ENCODE peak calls at places on chromosomes 4 and X, in five cellular contexts. One of them, this sample, is unnamed.

GRCh38 chrX:150361777-150362351 is 1.3 kb upstream of the MAMLD1 start:
- DNase-seq in mucosa of descending colon: peak; percentile 54
- DNase-seq in brain microvascular endothelial cell: no peak
- DNase-seq in IMR-90: peak; percentile 29
- DNase-seq in psoas muscle: peak; percentile 53
- DNase-seq in this sample: peak; percentile 9

GRCh38 chrX:23338334-23338733 is 3.7 kb downstream of the PTCHD1 start:
- DNase-seq in psoas muscle: no peak
- DNase-seq in IMR-90: no peak
- DNase-seq in brain microvascular endothelial cell: no peak
- DNase-seq in mucosa of descending colon: no peak
- DNase-seq in this sample: no peak

GRCh38 chr4:67054901-67055300 is 490.4 kb downstream of the CENPC start:
- DNase-seq in brain microvascular endothelial cell: no peak
- DNase-seq in IMR-90: no peak
- DNase-seq in mucosa of descending colon: no peak
- DNase-seq in psoas muscle: no peak
- DNase-seq in this sample: no peak

GRCh38 chr4:123676550-123677229 is 280.1 kb downstream of the SPRY1 start:
- DNase-seq in mucosa of descending colon: no peak
- DNase-seq in psoas muscle: no peak
- DNase-seq in IMR-90: no peak
- DNase-seq in brain microvascular endothelial cell: no peak
- DNase-seq in this sample: no peak

GRCh38 chrX:154751669-154752271 is 893 bp upstream of the GAB3 start:
- DNase-seq in mucosa of descending colon: no peak
- DNase-seq in brain microvascular endothelial cell: no peak
- DNase-seq in IMR-90: no peak
- DNase-seq in psoas muscle: no peak
- DNase-seq in this sample: no peak

GRCh38 chrX:102835504-102836146 is 101.4 kb upstream of the RAB40AL start:
- DNase-seq in psoas muscle: no peak
- DNase-seq in mucosa of descending colon: no peak
- DNase-seq in brain microvascular endothelial cell: peak; percentile 43
- DNase-seq in IMR-90: peak; percentile 33
- DNase-seq in this sample: no peak

GRCh38 chrX:132375941-132376340 is 112.9 kb downstream of the MBNL3 start:
- DNase-seq in brain microvascular endothelial cell: no peak
- DNase-seq in IMR-90: no peak
- DNase-seq in mucosa of descending colon: no peak
- DNase-seq in psoas muscle: no peak
- DNase-seq in this sample: no peak

GRCh38 chrX:95058815-95059214 is 1384.8 kb downstream of the FAM133A start:
- DNase-seq in mucosa of descending colon: no peak
- DNase-seq in brain microvascular endothelial cell: no peak
- DNase-seq in IMR-90: peak; percentile 58
- DNase-seq in psoas muscle: no peak
- DNase-seq in this sample: no peak

GRCh38 chr4:169133932-169134331 is 123.9 kb upstream of the CBR4 start:
- DNase-seq in IMR-90: no peak
- DNase-seq in mucosa of descending colon: no peak
- DNase-seq in brain microvascular endothelial cell: no peak
- DNase-seq in psoas muscle: no peak
- DNase-seq in this sample: no peak

GRCh38 chr4:83486457-83487129 is 1.7 kb upstream of the ABRAXAS1 start:
- DNase-seq in psoas muscle: no peak
- DNase-seq in IMR-90: no peak
- DNase-seq in mucosa of descending colon: no peak
- DNase-seq in brain microvascular endothelial cell: no peak
- DNase-seq in this sample: no peak

GRCh38 chr4:68182382-68182820 is 52.7 kb upstream of the TMPRSS11F start:
- DNase-seq in mucosa of descending colon: peak; percentile 44
- DNase-seq in IMR-90: no peak
- DNase-seq in psoas muscle: no peak
- DNase-seq in brain microvascular endothelial cell: no peak
- DNase-seq in this sample: no peak

GRCh38 chr4:118682928-118683327 is 2.3 kb upstream of the METTL14 start:
- DNase-seq in IMR-90: peak; percentile 41
- DNase-seq in mucosa of descending colon: no peak
- DNase-seq in brain microvascular endothelial cell: no peak
- DNase-seq in psoas muscle: no peak
- DNase-seq in this sample: no peak

GRCh38 chr4:157265281-157265680 is 44.8 kb downstream of the GRIA2 start:
- DNase-seq in psoas muscle: peak; percentile 65
- DNase-seq in IMR-90: no peak
- DNase-seq in brain microvascular endothelial cell: peak; percentile 11
- DNase-seq in mucosa of descending colon: no peak
- DNase-seq in this sample: no peak

GRCh38 chrX:16748425-16748824 is 29.0 kb downstream of the SYAP1 start:
- DNase-seq in mucosa of descending colon: no peak
- DNase-seq in psoas muscle: no peak
- DNase-seq in IMR-90: no peak
- DNase-seq in brain microvascular endothelial cell: no peak
- DNase-seq in this sample: no peak

GRCh38 chrX:16745659-16746058 is 26.2 kb downstream of the SYAP1 start:
- DNase-seq in brain microvascular endothelial cell: no peak
- DNase-seq in mucosa of descending colon: no peak
- DNase-seq in psoas muscle: no peak
- DNase-seq in IMR-90: no peak
- DNase-seq in this sample: no peak

GRCh38 chrX:16745102-16745501 is 25.7 kb downstream of the SYAP1 start:
- DNase-seq in brain microvascular endothelial cell: no peak
- DNase-seq in IMR-90: no peak
- DNase-seq in psoas muscle: no peak
- DNase-seq in mucosa of descending colon: no peak
- DNase-seq in this sample: no peak

GRCh38 chrX:16739574-16739973 is 20.2 kb downstream of the SYAP1 start:
- DNase-seq in mucosa of descending colon: no peak
- DNase-seq in brain microvascular endothelial cell: no peak
- DNase-seq in IMR-90: no peak
- DNase-seq in psoas muscle: no peak
- DNase-seq in this sample: no peak

GRCh38 chrX:16743604-16744325 is 24.4 kb downstream of the SYAP1 start:
- DNase-seq in brain microvascular endothelial cell: peak; percentile 73
- DNase-seq in IMR-90: peak; percentile 92
- DNase-seq in psoas muscle: no peak
- DNase-seq in mucosa of descending colon: no peak
- DNase-seq in this sample: no peak
- TF ChIP-seq CTCF in brain microvascular endothelial cell: peak; percentile 79
- TF ChIP-seq CTCF in IMR-90: peak; percentile 57
- TF ChIP-seq CTCF in psoas muscle: no peak
- TF ChIP-seq CTCF in mucosa of descending colon: no peak
- TF ChIP-seq CTCF in this sample: no peak

GRCh38 chr4:19850909-19851308 is 400.8 kb upstream of the SLIT2 start:
- DNase-seq in IMR-90: peak; percentile 93
- DNase-seq in psoas muscle: no peak
- DNase-seq in brain microvascular endothelial cell: peak; percentile 97
- DNase-seq in mucosa of descending colon: no peak
- DNase-seq in this sample: no peak
- TF ChIP-seq CTCF in IMR-90: peak; percentile 36
- TF ChIP-seq CTCF in psoas muscle: no peak
- TF ChIP-seq CTCF in brain microvascular endothelial cell: peak; percentile 71
- TF ChIP-seq CTCF in mucosa of descending colon: no peak
- TF ChIP-seq CTCF in this sample: no peak

DNA sequence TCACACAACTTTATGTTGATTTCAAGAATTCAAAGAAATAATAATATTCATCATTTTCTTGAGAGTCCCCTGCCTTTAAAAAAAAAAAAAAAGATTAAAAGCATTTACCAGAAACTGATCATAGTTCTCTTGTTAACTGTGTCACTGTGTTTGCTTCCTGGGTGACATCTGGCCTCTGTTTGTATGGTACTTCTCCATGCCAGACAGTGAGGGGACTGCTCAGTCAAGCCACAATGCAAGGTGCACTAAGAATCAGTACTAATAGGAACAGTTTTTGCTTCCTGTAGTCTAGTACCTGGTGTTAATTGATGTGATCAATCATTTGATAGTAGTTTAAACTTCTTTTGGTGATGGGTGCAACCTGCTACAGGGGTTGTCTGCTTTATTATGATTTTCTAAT is 77.5 kb downstream of the PHOX2B start:
- DNase-seq in mucosa of descending colon: no peak
- DNase-seq in brain microvascular endothelial cell: no peak
- DNase-seq in IMR-90: no peak
- DNase-seq in psoas muscle: no peak
- DNase-seq in this sample: no peak
- TF ChIP-seq CTCF in mucosa of descending colon: no peak
- TF ChIP-seq CTCF in brain microvascular endothelial cell: no peak
- TF ChIP-seq CTCF in IMR-90: no peak
- TF ChIP-seq CTCF in psoas muscle: no peak
- TF ChIP-seq CTCF in this sample: no peak

GRCh38 chr4:37936889-37937498 is 23.2 kb upstream of the PTTG2 start:
- DNase-seq in psoas muscle: peak; percentile 91
- DNase-seq in mucosa of descending colon: no peak
- DNase-seq in IMR-90: no peak
- DNase-seq in brain microvascular endothelial cell: no peak
- DNase-seq in this sample: peak; percentile 58
- TF ChIP-seq CTCF in psoas muscle: no peak
- TF ChIP-seq CTCF in mucosa of descending colon: no peak
- TF ChIP-seq CTCF in IMR-90: no peak
- TF ChIP-seq CTCF in brain microvascular endothelial cell: no peak
- TF ChIP-seq CTCF in this sample: no peak

DNA sequence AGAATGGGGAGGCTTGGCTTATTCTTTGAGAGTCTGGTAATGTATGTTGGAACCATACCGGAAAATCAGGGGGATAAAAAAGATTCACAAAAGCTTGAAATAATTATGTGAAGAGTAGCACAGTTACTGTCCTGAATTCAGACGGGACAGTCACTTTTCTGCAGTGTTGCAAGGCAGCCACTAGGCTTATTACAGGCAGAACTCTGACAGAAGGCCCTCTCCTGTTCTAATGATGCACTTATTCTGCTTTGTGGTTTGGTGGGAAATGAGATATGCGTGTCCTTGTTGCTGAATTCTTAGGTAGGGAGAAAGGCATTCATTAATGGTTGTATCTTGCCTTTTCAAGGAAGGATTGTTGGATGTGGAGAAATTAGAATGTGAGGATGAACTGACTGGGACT is 37.2 kb downstream of the GUCY1B1 start:
- DNase-seq in brain microvascular endothelial cell: peak; percentile 39
- DNase-seq in IMR-90: peak; percentile 52
- DNase-seq in psoas muscle: no peak
- DNase-seq in mucosa of descending colon: no peak
- DNase-seq in this sample: no peak
- TF ChIP-seq CTCF in brain microvascular endothelial cell: peak; percentile 75
- TF ChIP-seq CTCF in IMR-90: peak; percentile 34
- TF ChIP-seq CTCF in psoas muscle: peak; percentile 11
- TF ChIP-seq CTCF in mucosa of descending colon: no peak
- TF ChIP-seq CTCF in this sample: peak; percentile 15

GRCh38 chr4:151099226-151099975 is at the start of gene RPS3A:
- DNase-seq in brain microvascular endothelial cell: peak; percentile 98
- DNase-seq in psoas muscle: peak; percentile 98
- DNase-seq in mucosa of descending colon: peak; percentile 97
- DNase-seq in IMR-90: peak; percentile 98
- DNase-seq in this sample: peak; percentile 97
- TF ChIP-seq CTCF in brain microvascular endothelial cell: peak; percentile 90
- TF ChIP-seq CTCF in psoas muscle: peak; percentile 69
- TF ChIP-seq CTCF in mucosa of descending colon: peak; percentile 84
- TF ChIP-seq CTCF in IMR-90: peak; percentile 94
- TF ChIP-seq CTCF in this sample: peak; percentile 89

DNA sequence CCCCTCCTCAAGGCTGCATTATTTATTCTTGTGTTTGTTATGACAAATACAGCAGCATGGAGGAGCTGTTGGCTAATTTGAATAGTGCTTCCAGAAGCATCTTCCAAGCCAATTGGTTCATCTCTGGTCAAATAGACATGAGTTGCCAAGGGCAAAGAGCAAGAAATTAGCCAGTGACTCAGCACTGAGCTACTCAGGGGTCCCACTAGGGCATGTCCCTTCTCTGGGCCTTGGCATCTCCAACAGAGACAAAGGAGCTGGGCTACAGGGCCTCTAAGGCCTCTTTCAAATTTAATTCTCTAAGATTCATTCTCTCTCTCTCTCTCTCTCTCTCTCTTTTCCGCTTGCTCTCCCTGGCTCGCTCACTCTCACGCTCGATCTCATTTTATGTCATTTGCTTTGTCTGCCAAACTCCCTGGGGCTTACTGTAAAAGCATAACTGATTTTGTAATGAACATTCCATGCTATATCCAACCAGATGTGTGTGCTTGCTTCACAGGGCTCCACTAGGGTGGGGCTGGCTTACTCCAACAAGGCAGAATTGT is 86.7 kb upstream of the MAGEA4 start:
- DNase-seq in brain microvascular endothelial cell: peak; percentile 68
- DNase-seq in mucosa of descending colon: no peak
- DNase-seq in IMR-90: peak; percentile 1
- DNase-seq in psoas muscle: no peak
- DNase-seq in this sample: no peak
- TF ChIP-seq CTCF in brain microvascular endothelial cell: peak; percentile 15
- TF ChIP-seq CTCF in mucosa of descending colon: no peak
- TF ChIP-seq CTCF in IMR-90: no peak
- TF ChIP-seq CTCF in psoas muscle: no peak
- TF ChIP-seq CTCF in this sample: peak; percentile 13

DNA sequence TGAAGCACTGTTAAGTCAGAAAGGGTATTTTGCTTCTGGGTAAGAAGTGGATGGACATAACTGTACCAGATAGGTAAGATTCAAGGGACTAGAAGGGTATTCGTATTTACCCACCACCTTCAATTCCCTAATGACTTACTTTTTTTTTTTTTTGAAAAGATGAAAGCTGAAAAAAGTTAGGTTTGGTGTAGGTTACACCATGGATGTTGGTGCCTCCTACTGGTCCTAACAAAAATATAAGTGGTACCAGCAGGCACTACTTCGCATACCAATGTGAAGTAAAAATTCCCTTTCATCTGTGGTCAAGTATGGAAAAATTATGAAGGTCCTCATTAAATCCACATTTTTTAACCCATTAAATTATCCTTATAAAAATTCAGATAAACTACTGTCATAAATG is 7.2 kb downstream of the ANKRD17 start:
- DNase-seq in mucosa of descending colon: no peak
- DNase-seq in brain microvascular endothelial cell: no peak
- DNase-seq in IMR-90: no peak
- DNase-seq in psoas muscle: no peak
- DNase-seq in this sample: no peak
- TF ChIP-seq CTCF in mucosa of descending colon: no peak
- TF ChIP-seq CTCF in brain microvascular endothelial cell: peak; percentile 23
- TF ChIP-seq CTCF in IMR-90: no peak
- TF ChIP-seq CTCF in psoas muscle: no peak
- TF ChIP-seq CTCF in this sample: no peak